ENCODE peak calls at places on chromosomes 6 and 20, in ten cellular contexts. Y is HCT116, F is transverse colon, B is GM12878, Q is GM23338, A is upper lobe of left lung, W is HepG2, R is suprapubic skin, L is HL-60, V is breast epithelium. J is an unnamed sample.

GRCh38 chr6:16670617-16671051 is 90.6 kb downstream of the ATXN1 start:
- DNase-seq in A (no peak), W (no peak), Q (no peak), V (no peak), F (no peak), Y (no peak), L (no peak), R (no peak), B (no peak), J (no peak)

GRCh38 chr20:4666001-4666470 is 55.7 kb upstream of the PRND start:
- DNase-seq in A (no peak), B (no peak), Q (no peak), V (no peak), F (peak; percentile 23), Y (no peak), W (no peak), L (peak; percentile 51), R (no peak), J (no peak)

GRCh38 chr6:158414900-158415299 is 102.6 kb downstream of the TULP4 start:
- DNase-seq in B (no peak), V (no peak), F (no peak), Y (no peak), Q (no peak), R (no peak), A (no peak), L (no peak), W (no peak), J (no peak)

GRCh38 chr6:215335-216034 is 76.8 kb upstream of the DUSP22 start:
- DNase-seq in A (no peak), V (no peak), Y (no peak), W (no peak), R (no peak), Q (no peak), L (no peak), B (peak; percentile 41), F (no peak), J (no peak)

GRCh38 chr20:61895016-61895415 is 170.7 kb downstream of the TAF4 start:
- DNase-seq in B (no peak), L (no peak), Q (no peak), W (no peak), A (peak; percentile 78), R (no peak), Y (no peak), V (no peak), F (no peak), J (no peak)

GRCh38 chr20:44335675-44336074 is 1.2 kb upstream of the R3HDML start:
- DNase-seq in Q (no peak), V (no peak), R (no peak), A (no peak), B (no peak), L (no peak), F (no peak), W (no peak), Y (no peak), J (no peak)

GRCh38 chr20:60937581-60937980 is 314.5 kb upstream of the CDH4 start:
- DNase-seq in W (no peak), Q (no peak), L (no peak), A (no peak), F (no peak), V (no peak), R (no peak), B (no peak), Y (no peak), J (no peak)

GRCh38 chr6:120198033-120198432 is 848.5 kb upstream of the MAN1A1 start:
- DNase-seq in V (no peak), F (no peak), Q (no peak), Y (no peak), W (peak; percentile 59), B (no peak), A (no peak), L (no peak), R (no peak), J (no peak)

GRCh38 chr20:44495257-44495656 is 19.6 kb downstream of the TTPAL start:
- DNase-seq in L (peak; percentile 63), Y (no peak), A (no peak), B (no peak), Q (no peak), R (no peak), W (peak; percentile 37), V (no peak), F (no peak), J (no peak)

GRCh38 chr6:31797607-31798006 is 2.1 kb upstream of the VARS1 start:
- DNase-seq in R (no peak), F (peak; percentile 28), V (no peak), Q (no peak), A (no peak), W (no peak), L (no peak), Y (no peak), B (no peak), J (no peak)

GRCh38 chr6:41767112-41767946 is 12.4 kb downstream of the FRS3 start:
- DNase-seq in Q (no peak), W (peak; percentile 82), V (peak; percentile 66), A (no peak), Y (no peak), L (no peak), R (no peak), B (no peak), F (peak; percentile 43), J (no peak)

GRCh38 chr6:152368761-152369624 is 268.2 kb downstream of the SYNE1 start:
- DNase-seq in L (no peak), W (no peak), A (no peak), Y (no peak), F (peak; percentile 13), V (no peak), B (no peak), Q (no peak), R (no peak), J (no peak)

GRCh38 chr6:154613137-154613676 is 102.7 kb upstream of the CNKSR3 start:
- DNase-seq in F (no peak), Y (no peak), B (no peak), R (no peak), Q (no peak), A (no peak), L (no peak), W (no peak), V (no peak), J (no peak)

DNA sequence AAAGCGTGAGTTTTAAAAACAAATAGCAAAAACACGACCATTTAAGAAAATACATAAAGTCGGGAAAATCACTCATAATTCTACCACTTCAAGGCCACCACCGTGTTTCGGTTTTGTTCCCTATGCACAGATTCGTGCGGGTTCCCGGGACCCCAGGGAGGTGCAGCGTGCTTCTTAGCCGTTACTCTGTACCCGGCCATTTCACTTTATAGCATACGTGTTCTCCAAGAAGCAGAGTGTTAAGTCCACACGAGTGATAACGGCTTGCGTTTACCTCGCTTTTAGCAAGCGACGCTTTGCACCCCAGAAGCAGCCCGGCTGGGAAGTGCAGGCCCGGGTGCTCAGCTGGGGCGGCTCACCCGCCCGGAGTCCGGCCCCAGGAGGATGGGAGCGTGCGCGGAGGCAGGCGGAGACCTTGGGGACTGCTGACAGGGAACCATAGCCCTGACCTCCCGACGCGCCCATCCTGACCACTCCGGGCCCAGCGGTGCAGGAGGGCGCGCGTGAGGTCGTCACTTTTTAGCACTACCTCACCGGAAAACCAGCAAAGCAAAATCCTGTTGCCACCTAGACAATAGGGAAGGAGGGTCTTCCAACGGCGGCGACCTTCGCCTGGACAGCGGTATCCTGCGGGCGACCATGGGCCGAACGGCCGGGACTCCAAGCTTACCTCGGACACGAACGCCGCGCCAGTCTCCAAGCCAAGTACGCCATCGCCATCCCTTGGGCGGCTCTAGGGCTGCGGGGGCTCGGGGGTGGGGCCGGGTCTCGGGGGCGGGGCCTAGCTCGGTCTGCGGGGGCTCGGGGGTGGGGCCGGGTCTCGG is at the start of gene ECI2:
- DNase-seq in F (peak; percentile 69), V (peak; percentile 50), W (peak; percentile 71), Y (no peak), L (peak; percentile 29), R (peak; percentile 85), A (peak; percentile 93), Q (peak; percentile 83), B (no peak), J (no peak)
- TF ChIP-seq POLR2AphosphoS5 in F (peak; percentile 81), V (peak; percentile 68), W (peak; percentile 85), Y (peak; percentile 73), L (no peak), R (no peak), A (peak; percentile 80), Q (peak; percentile 58), B (no peak), J (peak; percentile 85)

GRCh38 chr6:106321940-106322339 is 3.6 kb downstream of the ATG5 start:
- DNase-seq in F (no peak), V (no peak), W (no peak), L (no peak), Q (no peak), A (no peak), Y (no peak), R (no peak), B (no peak), J (no peak)

GRCh38 chr6:106324726-106325335 is 729 bp downstream of the ATG5 start:
- DNase-seq in Y (no peak), Q (no peak), L (no peak), V (no peak), F (no peak), B (no peak), W (no peak), A (no peak), R (no peak), J (no peak)

DNA sequence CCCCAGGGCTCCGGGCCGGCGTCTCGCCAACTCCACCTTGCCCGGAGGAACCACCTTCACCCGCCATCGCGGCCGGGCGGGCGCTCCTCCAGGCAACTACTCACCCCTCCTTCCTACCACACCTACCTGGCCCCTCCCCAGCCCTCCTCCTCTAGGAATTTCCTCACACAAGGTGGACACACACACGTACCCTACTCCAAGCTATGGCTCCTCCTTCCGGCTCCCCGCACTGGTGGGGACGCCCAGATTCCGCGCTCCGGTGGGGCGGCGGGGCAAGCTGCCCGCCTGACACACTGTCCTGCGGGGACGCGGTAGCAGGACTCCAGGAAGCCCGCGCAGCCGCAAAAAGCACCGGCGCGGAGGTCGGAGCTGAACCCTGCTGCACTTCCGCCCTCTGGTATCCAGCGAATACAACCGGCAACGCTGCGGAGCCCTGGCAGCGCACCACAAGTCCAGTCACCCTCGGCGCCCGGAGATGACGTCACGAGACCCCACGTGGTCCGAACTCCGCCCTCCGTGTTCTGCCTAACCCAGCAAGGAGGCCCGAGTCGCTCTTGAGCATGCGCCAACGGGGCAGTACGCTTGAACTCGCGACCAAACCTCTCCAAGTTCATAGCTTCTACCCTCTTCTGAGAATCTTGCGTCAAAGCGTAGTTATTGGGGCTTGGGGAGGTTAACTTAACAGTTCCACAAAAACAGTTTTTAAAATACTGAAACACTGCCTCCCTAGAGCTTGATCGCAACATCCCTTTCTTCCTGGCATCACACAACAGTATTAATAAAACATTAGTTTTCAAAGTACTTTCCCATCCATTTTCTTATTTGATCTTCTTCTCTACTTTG is at the start of gene ATG5:
- DNase-seq in B (peak; percentile 97), V (peak; percentile 99), Q (peak; percentile 99), R (peak; percentile 100), A (peak; percentile 100), W (peak; percentile 96), L (peak; percentile 99), F (peak; percentile 100), Y (peak; percentile 98), J (peak; percentile 99)
- TF ChIP-seq CTCF in B (no peak), V (no peak), Q (no peak), R (no peak), A (no peak), W (peak; percentile 43), L (no peak), F (no peak), Y (no peak), J (no peak)

GRCh38 chr6:45854343-45854742 is 161.3 kb downstream of the CLIC5 start:
- DNase-seq in Q (no peak), A (no peak), F (no peak), Y (no peak), R (no peak), B (no peak), L (no peak), W (no peak), V (no peak), J (no peak)
- TF ChIP-seq POLR2AphosphoS5 in Q (no peak), A (no peak), F (no peak), Y (no peak), R (no peak), B (no peak), L (no peak), W (no peak), V (no peak), J (no peak)

GRCh38 chr20:30816182-30816645 is 441.2 kb upstream of the DEFB115 start:
- DNase-seq in Y (no peak), R (peak; percentile 86), F (no peak), B (no peak), W (no peak), A (peak; percentile 90), L (no peak), V (no peak), Q (peak; percentile 60), J (no peak)
- TF ChIP-seq CTCF in Y (no peak), R (no peak), F (no peak), B (no peak), W (no peak), A (no peak), L (no peak), V (no peak), Q (no peak), J (no peak)